ENCODE peak calls at places on chromosome 21, in four cellular contexts. One of them, this sample, is unnamed.

GRCh38 chr21:15289896-15290841 is 225.4 kb upstream of the NRIP1 start:
- DNase-seq in IMR-90: no peak
- DNase-seq in neuronal stem cell: peak
- DNase-seq in mesendoderm: peak
- DNase-seq in this sample: peak

GRCh38 chr21:35579520-35580293 is 480.6 kb downstream of the SETD4 start:
- DNase-seq in neuronal stem cell: no peak
- DNase-seq in mesendoderm: no peak
- DNase-seq in IMR-90: peak
- DNase-seq in this sample: no peak

GRCh38 chr21:41481191-41481590 is 26.8 kb downstream of the TMPRSS2 start:
- DNase-seq in IMR-90: peak
- DNase-seq in mesendoderm: no peak
- DNase-seq in neuronal stem cell: no peak
- DNase-seq in this sample: no peak

GRCh38 chr21:34989337-34990151 is 59.6 kb downstream of the RUNX1 start:
- DNase-seq in neuronal stem cell: no peak
- DNase-seq in IMR-90: no peak
- DNase-seq in mesendoderm: no peak
- DNase-seq in this sample: no peak

GRCh38 chr21:41695513-41695912 is 71.3 kb downstream of the RIPK4 start:
- DNase-seq in neuronal stem cell: no peak
- DNase-seq in mesendoderm: no peak
- DNase-seq in IMR-90: no peak
- DNase-seq in this sample: no peak

GRCh38 chr21:36910581-36911307 is 55.7 kb downstream of the HLCS start:
- DNase-seq in neuronal stem cell: no peak
- DNase-seq in mesendoderm: no peak
- DNase-seq in IMR-90: peak
- DNase-seq in this sample: no peak

GRCh38 chr21:41798326-41798725 is 31.5 kb upstream of the RIPK4 start:
- DNase-seq in neuronal stem cell: no peak
- DNase-seq in IMR-90: no peak
- DNase-seq in mesendoderm: no peak
- DNase-seq in this sample: no peak

GRCh38 chr21:42222821-42223390 is 4.0 kb downstream of the ABCG1 start:
- DNase-seq in IMR-90: no peak
- DNase-seq in neuronal stem cell: no peak
- DNase-seq in mesendoderm: no peak
- DNase-seq in this sample: no peak

GRCh38 chr21:36867506-36867905 is 99.0 kb downstream of the HLCS start:
- DNase-seq in IMR-90: no peak
- DNase-seq in neuronal stem cell: no peak
- DNase-seq in mesendoderm: no peak
- DNase-seq in this sample: no peak

GRCh38 chr21:31877558-31877957 is 4.7 kb downstream of the HUNK start:
- DNase-seq in IMR-90: no peak
- DNase-seq in neuronal stem cell: no peak
- DNase-seq in mesendoderm: no peak
- DNase-seq in this sample: no peak

GRCh38 chr21:31873275-31873695 is 465 bp downstream of the HUNK start:
- DNase-seq in IMR-90: no peak
- DNase-seq in mesendoderm: peak
- DNase-seq in neuronal stem cell: peak
- DNase-seq in this sample: peak

GRCh38 chr21:31874817-31875216 is 2.0 kb downstream of the HUNK start:
- DNase-seq in mesendoderm: peak
- DNase-seq in IMR-90: no peak
- DNase-seq in neuronal stem cell: peak
- DNase-seq in this sample: peak

GRCh38 chr21:31873696-31874599 is 1.1 kb downstream of the HUNK start:
- DNase-seq in neuronal stem cell: peak
- DNase-seq in IMR-90: peak
- DNase-seq in mesendoderm: peak
- DNase-seq in this sample: peak

DNA sequence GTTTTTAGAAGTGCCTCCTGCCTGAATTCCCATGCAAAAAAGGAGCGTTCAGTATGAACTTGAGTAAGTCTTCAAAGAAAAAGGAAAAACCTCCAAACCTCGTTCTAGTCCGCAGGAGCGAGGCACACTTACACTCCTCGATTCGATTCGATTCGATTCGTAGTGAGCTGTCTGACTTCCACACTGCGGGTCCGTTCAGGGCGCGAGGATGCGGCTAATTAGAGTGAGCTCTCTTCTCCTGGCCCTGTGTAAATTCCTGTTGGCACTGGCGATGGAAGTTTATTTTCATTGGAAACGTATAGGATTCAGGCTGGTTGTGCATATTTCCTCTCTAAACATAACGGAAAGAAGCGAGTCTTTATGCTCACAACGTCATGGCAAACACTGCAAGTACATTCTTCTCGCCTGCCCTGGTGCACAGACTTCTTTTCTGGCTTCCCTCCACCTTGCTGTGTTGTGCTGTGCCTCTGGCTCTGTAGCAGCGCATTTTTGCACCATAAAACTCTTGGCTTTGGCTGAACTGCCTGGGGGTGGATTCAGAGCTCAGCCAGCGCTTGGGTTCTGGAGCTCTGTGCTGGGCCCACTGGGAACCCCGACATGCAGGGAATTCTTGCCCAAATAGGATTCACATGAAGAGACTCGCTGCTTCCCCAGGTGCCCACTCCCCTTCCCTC is 2.7 kb downstream of the HUNK start:
- DNase-seq in mesendoderm: no peak
- DNase-seq in neuronal stem cell: no peak
- DNase-seq in IMR-90: peak
- DNase-seq in this sample: no peak
- H2AK5ac ChIP-seq in mesendoderm: no peak
- H2AK5ac ChIP-seq in neuronal stem cell: no peak
- H2AK5ac ChIP-seq in IMR-90: no peak
- H2AK5ac ChIP-seq in this sample: no peak

GRCh38 chr21:31502537-31503143 is 156.9 kb upstream of the SOD1 start:
- DNase-seq in IMR-90: no peak
- DNase-seq in neuronal stem cell: no peak
- DNase-seq in mesendoderm: no peak
- DNase-seq in this sample: no peak

GRCh38 chr21:31498985-31499384 is 154.9 kb upstream of the TIAM1 start:
- DNase-seq in mesendoderm: peak
- DNase-seq in IMR-90: no peak
- DNase-seq in neuronal stem cell: no peak
- DNase-seq in this sample: no peak

GRCh38 chr21:31501921-31502320 is 157.6 kb upstream of the SOD1 start:
- DNase-seq in mesendoderm: no peak
- DNase-seq in neuronal stem cell: no peak
- DNase-seq in IMR-90: no peak
- DNase-seq in this sample: no peak

GRCh38 chr21:31500071-31500470 is 156.0 kb upstream of the TIAM1 start:
- DNase-seq in neuronal stem cell: no peak
- DNase-seq in mesendoderm: no peak
- DNase-seq in IMR-90: no peak
- DNase-seq in this sample: no peak

DNA sequence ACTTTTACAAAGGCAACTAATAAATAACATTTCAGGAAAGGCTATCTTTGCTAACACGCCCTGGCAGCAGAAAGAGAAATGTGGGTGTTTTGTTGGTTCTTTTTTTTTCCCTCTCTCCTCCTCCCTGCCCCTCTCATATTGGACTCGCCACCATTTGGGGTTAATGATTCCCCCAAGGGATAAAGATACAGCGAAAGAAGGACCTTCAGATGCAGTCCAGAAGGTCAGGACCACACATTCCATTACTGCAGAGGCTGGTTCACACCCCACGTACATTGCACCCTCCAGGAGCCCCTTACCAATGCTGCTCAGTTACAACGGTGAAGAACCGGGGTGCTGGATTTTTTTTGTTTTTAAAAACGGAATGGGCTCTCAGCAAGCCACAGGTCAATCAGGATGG is 156.9 kb upstream of the TIAM1 start:
- DNase-seq in neuronal stem cell: no peak
- DNase-seq in IMR-90: no peak
- DNase-seq in mesendoderm: no peak
- DNase-seq in this sample: no peak
- H3K23ac ChIP-seq in neuronal stem cell: no peak
- H3K23ac ChIP-seq in IMR-90: no peak
- H3K23ac ChIP-seq in mesendoderm: no peak
- H3K23ac ChIP-seq in this sample: no peak

DNA sequence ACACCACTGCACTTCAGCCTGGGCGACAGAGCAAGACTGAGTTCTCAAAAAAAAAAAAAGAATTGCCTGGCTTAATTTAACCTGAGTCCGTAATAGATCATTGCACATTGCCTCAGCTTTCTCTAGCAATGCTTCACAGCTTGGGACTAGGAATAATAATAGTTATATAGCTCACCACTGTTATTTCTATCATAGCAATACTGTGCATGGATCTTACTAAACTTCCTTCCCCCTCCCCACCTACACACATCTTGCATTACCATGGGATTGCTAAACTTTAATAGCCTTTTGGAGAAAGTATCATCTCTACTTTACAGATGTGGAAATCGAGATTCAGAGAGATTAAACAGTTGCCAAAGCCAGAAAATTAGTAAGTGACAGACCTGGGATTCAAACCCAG is 99.5 kb downstream of the ATP5PO start:
- DNase-seq in mesendoderm: no peak
- DNase-seq in neuronal stem cell: no peak
- DNase-seq in IMR-90: no peak
- DNase-seq in this sample: no peak
- H2AK5ac ChIP-seq in mesendoderm: no peak
- H2AK5ac ChIP-seq in neuronal stem cell: no peak
- H2AK5ac ChIP-seq in IMR-90: no peak
- H2AK5ac ChIP-seq in this sample: no peak

DNA sequence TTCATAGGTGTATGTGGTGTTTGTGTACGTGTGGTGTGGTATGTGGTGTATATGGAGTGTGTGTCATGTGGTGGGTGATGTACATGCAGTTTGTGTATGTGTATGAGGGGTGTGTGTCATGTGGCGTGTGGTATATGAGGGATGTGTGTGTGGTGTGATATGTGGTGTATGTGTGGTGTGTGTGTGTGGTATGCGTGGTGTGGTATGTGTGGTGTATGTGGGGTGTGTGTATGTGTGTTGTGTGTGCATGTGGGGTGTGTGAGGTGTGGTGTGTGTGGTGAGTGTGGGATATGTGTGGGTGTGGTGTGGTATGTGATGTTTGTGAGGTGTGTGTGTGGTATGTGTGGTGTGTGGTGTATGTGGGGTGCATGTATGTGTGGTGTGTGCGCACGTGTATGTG is 272.4 kb downstream of the PCP4 start:
- DNase-seq in mesendoderm: no peak
- DNase-seq in neuronal stem cell: no peak
- DNase-seq in IMR-90: no peak
- DNase-seq in this sample: no peak
- H3K23ac ChIP-seq in mesendoderm: no peak
- H3K23ac ChIP-seq in neuronal stem cell: no peak
- H3K23ac ChIP-seq in IMR-90: no peak
- H3K23ac ChIP-seq in this sample: no peak

GRCh38 chr21:46229133-46229922 is 754 bp upstream of the LSS start:
- DNase-seq in mesendoderm: peak
- DNase-seq in IMR-90: no peak
- DNase-seq in neuronal stem cell: peak
- DNase-seq in this sample: no peak
- H2AK5ac ChIP-seq in mesendoderm: no peak
- H2AK5ac ChIP-seq in IMR-90: peak
- H2AK5ac ChIP-seq in neuronal stem cell: peak
- H2AK5ac ChIP-seq in this sample: no peak

GRCh38 chr21:45718413-45718812 is 74.9 kb downstream of the PCBP3 start:
- DNase-seq in IMR-90: no peak
- DNase-seq in neuronal stem cell: no peak
- DNase-seq in mesendoderm: no peak
- DNase-seq in this sample: no peak
- H3K23ac ChIP-seq in IMR-90: no peak
- H3K23ac ChIP-seq in neuronal stem cell: no peak
- H3K23ac ChIP-seq in mesendoderm: no peak
- H3K23ac ChIP-seq in this sample: no peak

GRCh38 chr21:38800046-38800758 is 5.5 kb upstream of the ETS2 start:
- DNase-seq in mesendoderm: no peak
- DNase-seq in neuronal stem cell: no peak
- DNase-seq in IMR-90: no peak
- DNase-seq in this sample: no peak
- H2AK5ac ChIP-seq in mesendoderm: no peak
- H2AK5ac ChIP-seq in neuronal stem cell: no peak
- H2AK5ac ChIP-seq in IMR-90: peak
- H2AK5ac ChIP-seq in this sample: no peak

GRCh38 chr21:26842300-26842699 is 2.9 kb downstream of the ADAMTS1 start:
- DNase-seq in IMR-90: peak
- DNase-seq in neuronal stem cell: no peak
- DNase-seq in mesendoderm: no peak
- DNase-seq in this sample: no peak
- H3K23ac ChIP-seq in IMR-90: no peak
- H3K23ac ChIP-seq in neuronal stem cell: no peak
- H3K23ac ChIP-seq in mesendoderm: no peak
- H3K23ac ChIP-seq in this sample: no peak

GRCh38 chr21:33843216-33843615 is 72.4 kb downstream of the ATP5PO start:
- DNase-seq in mesendoderm: no peak
- DNase-seq in IMR-90: no peak
- DNase-seq in neuronal stem cell: no peak
- DNase-seq in this sample: no peak

GRCh38 chr21:33846141-33846540 is 69.5 kb downstream of the ATP5PO start:
- DNase-seq in neuronal stem cell: no peak
- DNase-seq in IMR-90: no peak
- DNase-seq in mesendoderm: no peak
- DNase-seq in this sample: no peak

GRCh38 chr21:33844890-33845205 is 70.8 kb downstream of the ATP5PO start:
- DNase-seq in mesendoderm: no peak
- DNase-seq in neuronal stem cell: no peak
- DNase-seq in IMR-90: no peak
- DNase-seq in this sample: no peak

GRCh38 chr21:33841561-33841960 is 74.0 kb downstream of the ATP5PO start:
- DNase-seq in neuronal stem cell: no peak
- DNase-seq in mesendoderm: no peak
- DNase-seq in IMR-90: no peak
- DNase-seq in this sample: no peak

DNA sequence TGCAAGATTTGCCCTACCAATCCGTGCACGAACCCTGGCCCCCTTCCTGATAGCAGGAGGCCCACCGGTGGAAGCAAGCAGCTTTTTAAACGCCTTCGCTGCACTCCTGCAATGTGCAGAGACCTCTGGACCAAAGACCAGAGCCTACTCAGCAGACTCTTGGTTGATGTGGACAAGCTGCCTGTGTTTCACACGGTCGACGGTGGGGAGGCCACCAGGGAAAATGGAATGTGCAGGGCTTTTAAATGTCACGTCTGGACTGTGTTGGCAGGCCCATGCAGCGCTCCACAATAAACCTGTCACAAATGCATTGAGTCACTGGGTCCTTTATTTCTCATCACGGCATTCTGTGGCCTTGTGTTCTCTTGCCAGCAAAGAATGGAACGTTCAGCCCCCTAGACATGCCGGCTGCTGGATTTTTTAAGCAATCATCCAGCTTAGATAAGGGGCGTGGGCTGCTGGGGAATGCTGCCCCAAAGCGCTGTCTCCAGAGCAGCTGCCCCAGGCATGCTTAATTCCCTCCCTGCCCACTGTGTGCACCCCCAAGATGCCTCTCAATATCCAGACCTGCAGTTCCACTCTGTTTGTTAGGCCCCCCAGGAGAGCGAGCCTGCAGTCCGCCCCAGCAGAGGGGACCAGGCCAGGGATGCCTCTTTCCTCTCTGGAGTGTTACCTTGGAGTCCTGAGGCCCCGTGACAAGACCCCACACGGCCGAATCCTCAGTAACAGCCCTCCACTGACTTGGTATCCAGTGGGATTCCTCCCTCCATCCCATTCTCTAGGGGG is 71.3 kb downstream of the ATP5PO start:
- DNase-seq in neuronal stem cell: peak
- DNase-seq in IMR-90: no peak
- DNase-seq in mesendoderm: no peak
- DNase-seq in this sample: no peak
- H2AK5ac ChIP-seq in neuronal stem cell: peak
- H2AK5ac ChIP-seq in IMR-90: no peak
- H2AK5ac ChIP-seq in mesendoderm: no peak
- H2AK5ac ChIP-seq in this sample: no peak